ENCODE peak calls at places on chromosome 21, in ten cellular contexts. Z, U, O, N, V, Y, I, J, H and W are unnamed samples.

GRCh38 chr21:45033791-45034555 is 40.4 kb upstream of the ADARB1 start:
- DNase-seq in H (peak), I (peak), V (no peak), Y (no peak), O (no peak), Z (no peak), N (no peak), U (peak), J (no peak), W (peak)

GRCh38 chr21:35208810-35209517 is 159.9 kb upstream of the RUNX1 start:
- DNase-seq in O (peak), I (no peak), U (peak), H (no peak), J (no peak), Y (no peak), V (no peak), N (no peak), Z (no peak), W (no peak)

GRCh38 chr21:45974073-45975016 is 7.2 kb upstream of the COL6A1 start:
- DNase-seq in I (no peak), J (peak), U (peak), Z (no peak), H (no peak), Y (peak), V (peak), N (no peak), O (no peak), W (no peak)

GRCh38 chr21:37153935-37154350 is 80.9 kb downstream of the TTC3 start:
- DNase-seq in Z (peak), V (no peak), Y (peak), I (no peak), O (no peak), N (no peak), J (peak), U (peak), H (peak), W (no peak)

GRCh38 chr21:44450402-44450801 is 4.9 kb upstream of the LRRC3 start:
- DNase-seq in J (no peak), O (no peak), I (no peak), H (no peak), U (no peak), V (no peak), Y (no peak), Z (no peak), N (no peak), W (no peak)

GRCh38 chr21:41362605-41363369 is 960 bp downstream of the MX2 start:
- DNase-seq in J (no peak), N (no peak), O (no peak), Z (no peak), I (no peak), Y (no peak), V (no peak), H (no peak), U (no peak), W (no peak)

GRCh38 chr21:42613756-42614155 is 39.7 kb upstream of the PDE9A start:
- DNase-seq in V (no peak), U (no peak), Z (no peak), O (no peak), N (no peak), Y (no peak), J (no peak), I (no peak), H (no peak), W (no peak)

GRCh38 chr21:45873418-45873817 is 108.2 kb upstream of the COL6A1 start:
- DNase-seq in V (no peak), N (no peak), O (no peak), U (no peak), I (no peak), J (no peak), Y (no peak), Z (no peak), H (no peak), W (no peak)

GRCh38 chr21:36150192-36150711 is 6.4 kb upstream of the DOP1B start:
- DNase-seq in Z (no peak), Y (no peak), I (no peak), O (no peak), H (no peak), V (peak), J (no peak), N (no peak), U (peak), W (no peak)

GRCh38 chr21:43305811-43306311 is 121.1 kb downstream of the SIK1 start:
- DNase-seq in I (no peak), Z (no peak), O (no peak), N (no peak), J (no peak), H (no peak), Y (no peak), U (no peak), V (no peak), W (no peak)

GRCh38 chr21:27480841-27481261 is 514.0 kb upstream of the ADAMTS5 start:
- DNase-seq in U (peak), O (no peak), V (no peak), Y (peak), H (peak), I (no peak), J (no peak), Z (no peak), N (no peak), W (peak)

GRCh38 chr21:41446571-41446970 is 20.5 kb downstream of the MX1 start:
- DNase-seq in U (no peak), O (no peak), Z (no peak), I (no peak), Y (peak), N (no peak), H (no peak), V (no peak), J (no peak), W (no peak)

GRCh38 chr21:25568230-25568629 is 39.1 kb downstream of the MRPL39 start:
- DNase-seq in Y (no peak), O (peak), U (peak), J (no peak), V (no peak), Z (peak), I (no peak), N (no peak), H (no peak), W (no peak)

GRCh38 chr21:45613881-45614280 is 29.6 kb upstream of the PCBP3 start:
- DNase-seq in O (no peak), V (no peak), N (no peak), H (no peak), Y (no peak), U (peak), J (no peak), I (no peak), Z (no peak), W (no peak)

GRCh38 chr21:45910548-45911221 is 70.9 kb upstream of the COL6A1 start:
- DNase-seq in N (no peak), U (no peak), V (no peak), H (no peak), I (no peak), Z (no peak), O (no peak), J (no peak), Y (no peak), W (no peak)

GRCh38 chr21:41901099-41901498 is 22.0 kb upstream of the PRDM15 start:
- DNase-seq in J (no peak), H (no peak), I (no peak), N (no peak), Z (no peak), U (no peak), V (peak), O (no peak), Y (no peak), W (no peak)

GRCh38 chr21:42161957-42162681 is 56.8 kb upstream of the ABCG1 start:
- DNase-seq in U (no peak), V (peak), I (no peak), Y (peak), Z (no peak), J (no peak), N (no peak), O (no peak), H (no peak), W (no peak)

GRCh38 chr21:44391345-44392091 is 38.1 kb downstream of the TRPM2 start:
- DNase-seq in N (no peak), U (no peak), H (no peak), I (peak), J (no peak), Z (peak), Y (no peak), V (peak), O (no peak), W (no peak)

GRCh38 chr21:23401278-23401677 is 2206.0 kb downstream of the MRPL39 start:
- DNase-seq in H (no peak), Z (no peak), N (peak), V (no peak), J (peak), U (peak), I (no peak), O (no peak), Y (peak), W (peak)

GRCh38 chr21:42423197-42423675 is 19.5 kb downstream of the UBASH3A start:
- DNase-seq in V (peak), O (no peak), U (no peak), Z (no peak), I (no peak), H (no peak), N (no peak), J (no peak), Y (no peak), W (no peak)

GRCh38 chr21:36203603-36203889 is 46.9 kb downstream of the DOP1B start:
- DNase-seq in U (peak), Y (peak), V (peak), O (peak), Z (no peak), J (no peak), H (peak), N (peak), I (no peak), W (peak)

GRCh38 chr21:26939532-26940181 is 27.2 kb downstream of the ADAMTS5 start:
- DNase-seq in N (no peak), H (no peak), Z (no peak), O (no peak), V (no peak), I (no peak), Y (peak), J (no peak), U (peak), W (peak)

GRCh38 chr21:41095983-41096382 is 72.0 kb upstream of the BACE2 start:
- DNase-seq in Z (no peak), O (no peak), N (no peak), H (no peak), J (no peak), V (no peak), U (no peak), Y (no peak), I (no peak), W (no peak)

GRCh38 chr21:45882641-45883040 is 98.9 kb upstream of the COL6A1 start:
- DNase-seq in N (no peak), J (no peak), O (no peak), Y (no peak), U (no peak), H (no peak), I (no peak), V (no peak), Z (no peak), W (no peak)

GRCh38 chr21:42668620-42669019 is 15.2 kb downstream of the PDE9A start:
- DNase-seq in J (no peak), Y (no peak), U (no peak), Z (no peak), I (no peak), N (no peak), O (no peak), V (no peak), H (no peak), W (no peak)

GRCh38 chr21:46095814-46096595 is 1.9 kb upstream of the COL6A2 start:
- DNase-seq in J (peak), O (no peak), I (no peak), Z (no peak), N (no peak), Y (no peak), U (no peak), V (no peak), H (no peak), W (no peak)

GRCh38 chr21:17370263-17370662 is 142.6 kb upstream of the CXADR start:
- DNase-seq in H (no peak), Z (no peak), U (peak), I (no peak), O (no peak), J (no peak), N (no peak), V (no peak), Y (peak), W (peak)

GRCh38 chr21:23968008-23968407 is 1639.3 kb downstream of the MRPL39 start:
- DNase-seq in Z (no peak), U (no peak), V (no peak), N (no peak), I (no peak), O (no peak), J (no peak), Y (no peak), H (no peak), W (no peak)

GRCh38 chr21:44845418-44846200 is 27.7 kb upstream of the SUMO3 start:
- DNase-seq in N (peak), H (no peak), I (peak), O (no peak), J (peak), Z (peak), V (peak), U (peak), Y (peak), W (no peak)

GRCh38 chr21:37986751-37987399 is 70.6 kb upstream of the KCNJ6 start:
- DNase-seq in O (no peak), H (no peak), Z (peak), Y (peak), U (no peak), I (no peak), V (no peak), N (peak), J (no peak), W (no peak)

GRCh38 chr21:25913488-25913887 is 178.7 kb downstream of the GABPA start:
- DNase-seq in Z (no peak), H (no peak), U (peak), J (no peak), Y (no peak), O (no peak), I (no peak), N (no peak), V (peak), W (no peak)

GRCh38 chr21:27725916-27726315 is 759.0 kb upstream of the ADAMTS5 start:
- DNase-seq in U (peak), Y (peak), I (no peak), N (no peak), J (no peak), H (no peak), V (no peak), Z (no peak), O (no peak), W (no peak)

GRCh38 chr21:45768011-45768740 is 124.7 kb downstream of the PCBP3 start:
- DNase-seq in V (peak), J (no peak), U (peak), H (peak), Y (no peak), N (no peak), O (no peak), I (no peak), Z (no peak), W (no peak)

GRCh38 chr21:46651121-46651520 is 15.6 kb downstream of the PRMT2 start:
- DNase-seq in V (no peak), O (no peak), Y (no peak), I (no peak), N (no peak), J (no peak), U (no peak), Z (no peak), H (no peak), W (no peak)

DNA sequence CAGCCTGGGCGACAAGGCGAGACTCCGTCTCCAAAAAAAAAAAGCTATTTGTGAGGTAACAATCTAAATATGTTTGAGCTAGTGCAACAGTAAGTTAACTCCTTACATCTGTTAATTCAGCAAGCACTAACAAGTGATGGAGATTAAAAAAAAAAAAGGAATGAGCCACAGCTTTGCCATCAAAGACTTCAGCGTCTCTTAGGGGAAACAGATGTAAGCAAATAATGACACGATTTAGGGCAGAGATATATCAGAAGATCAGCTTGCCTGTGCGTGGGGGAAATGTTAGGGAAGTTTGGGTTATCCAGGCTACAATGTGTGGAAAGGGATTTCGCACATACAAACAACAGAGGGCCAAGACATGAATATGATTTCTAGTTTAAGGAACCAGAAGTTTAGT is 2.2 kb upstream of the BRWD1 start:
- DNase-seq in I (no peak), V (no peak), U (no peak), N (no peak), O (no peak), Z (no peak), Y (no peak), J (no peak), H (no peak), W (no peak)
- TF ChIP-seq CTCF in I (no peak), V (no peak), U (no peak), N (no peak), O (no peak), Z (no peak), Y (no peak), J (no peak), H (no peak), W (no peak)

GRCh38 chr21:31537872-31538576 is 121.5 kb upstream of the SOD1 start:
- DNase-seq in V (no peak), N (no peak), H (no peak), Z (no peak), Y (no peak), O (no peak), U (no peak), J (peak), I (no peak), W (no peak)
- TF ChIP-seq CTCF in V (no peak), N (no peak), H (no peak), Z (no peak), Y (peak), O (no peak), U (peak), J (peak), I (no peak), W (no peak)

DNA sequence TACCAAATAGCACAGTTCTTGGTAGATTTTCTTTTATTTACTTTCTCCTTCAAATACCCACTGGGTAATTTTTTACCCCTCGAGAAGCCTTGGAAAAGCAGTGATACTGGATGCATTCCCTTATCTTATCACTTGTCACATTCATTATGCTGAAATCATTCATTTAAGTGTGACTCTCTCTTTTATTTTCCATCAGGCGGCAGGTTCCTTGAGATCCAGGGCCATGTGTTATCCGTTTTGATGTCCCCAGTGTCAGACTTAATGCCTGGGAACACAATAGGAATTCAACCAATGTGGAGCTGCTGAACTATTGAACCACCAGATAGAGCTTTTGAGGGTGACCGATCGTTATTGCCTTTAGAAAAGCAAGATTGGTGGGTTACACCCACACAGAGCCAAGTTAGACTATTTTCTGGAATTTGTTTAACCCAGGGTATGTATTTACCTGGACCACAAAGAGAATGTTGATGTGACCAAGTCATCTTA is 51.5 kb upstream of the ATP5PO start:
- DNase-seq in H (no peak), Z (no peak), U (no peak), O (no peak), Y (no peak), I (no peak), J (no peak), V (no peak), N (no peak), W (no peak)
- TF ChIP-seq CTCF in H (no peak), Z (no peak), U (no peak), O (no peak), Y (no peak), I (no peak), J (no peak), V (no peak), N (no peak), W (no peak)

GRCh38 chr21:15552914-15553491 is 176.8 kb upstream of the USP25 start:
- DNase-seq in O (no peak), I (no peak), J (no peak), H (no peak), N (peak), Z (no peak), U (peak), Y (peak), V (no peak), W (peak)
- TF ChIP-seq CTCF in O (peak), I (no peak), J (peak), H (peak), N (peak), Z (peak), U (peak), Y (peak), V (no peak), W (peak)

DNA sequence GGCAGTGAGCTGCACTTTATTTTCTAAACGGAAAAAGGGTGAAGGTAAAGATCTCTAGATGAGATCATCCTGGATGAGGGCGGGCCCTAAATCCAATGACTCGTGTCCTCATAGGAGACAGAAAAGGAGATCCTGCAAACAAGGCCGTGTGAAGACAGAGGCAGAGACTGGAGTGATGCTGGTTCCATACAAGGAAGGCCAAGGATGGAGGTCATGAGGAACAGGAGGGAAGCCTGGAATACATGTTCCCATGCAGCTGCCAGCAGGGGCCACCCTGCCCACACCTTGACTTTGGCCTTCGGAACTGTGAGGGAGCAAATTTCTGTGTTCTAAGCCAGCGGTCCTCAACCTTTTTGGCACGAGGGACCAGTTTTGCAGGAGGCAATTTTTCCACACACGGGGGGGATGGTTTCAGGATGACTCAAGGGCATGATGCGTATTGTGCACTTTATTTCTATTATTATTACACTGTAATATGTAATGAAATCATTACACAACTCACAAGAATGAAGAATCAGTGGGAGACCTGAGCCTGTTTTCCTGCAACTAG is 94.3 kb downstream of the PSMG1 start:
- DNase-seq in N (peak), I (peak), J (peak), H (no peak), O (no peak), U (peak), V (no peak), Y (peak), Z (no peak), W (peak)
- TF ChIP-seq CTCF in N (no peak), I (peak), J (peak), H (no peak), O (peak), U (peak), V (no peak), Y (peak), Z (no peak), W (no peak)

DNA sequence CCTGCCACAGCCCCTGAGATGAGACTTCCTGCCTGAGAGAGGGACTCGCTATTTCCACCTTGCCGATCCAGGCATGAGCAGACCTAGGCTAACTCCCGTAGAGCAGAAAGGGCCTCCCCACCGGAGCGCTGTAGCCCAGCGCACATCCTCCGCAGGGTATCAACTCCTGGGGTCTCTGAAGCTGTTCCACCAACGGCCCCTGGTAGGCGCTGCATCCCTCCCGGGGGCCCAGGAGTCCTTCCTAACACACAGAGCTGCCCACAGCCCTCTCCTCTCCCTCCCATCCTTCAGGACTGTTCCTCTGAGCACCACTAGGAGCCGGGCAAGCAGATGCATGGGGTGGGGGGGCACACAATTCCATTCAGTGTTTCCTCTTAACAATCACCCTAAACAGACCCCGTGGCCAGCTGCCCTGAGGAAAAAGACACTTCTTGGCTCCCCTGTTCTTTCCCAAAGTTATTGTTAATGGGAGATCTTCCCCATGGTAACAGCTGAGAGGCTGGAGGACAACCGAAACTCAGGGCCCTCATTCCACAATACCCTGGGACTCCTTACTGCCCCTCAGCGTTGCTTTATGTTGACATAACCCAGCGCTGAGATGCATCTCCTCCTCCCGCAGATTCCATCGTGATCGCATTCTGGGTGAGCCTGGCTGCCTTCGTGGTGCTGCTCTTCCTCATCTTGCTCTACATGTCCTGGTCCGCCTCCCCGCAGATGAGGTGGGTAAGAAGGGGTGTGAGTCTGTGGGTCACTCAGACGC is 7.5 kb downstream of the MRAP start:
- DNase-seq in J (peak), H (no peak), Z (peak), U (peak), Y (no peak), V (no peak), I (no peak), N (peak), O (no peak), W (no peak)
- TF ChIP-seq CTCF in J (peak), H (peak), Z (no peak), U (peak), Y (peak), V (no peak), I (peak), N (no peak), O (peak), W (peak)